ENCODE peak calls at places on chromosomes 13 and 19, in five cellular contexts. I is GM04504; W is hippocampal formation; J is germinal center; Q is activated naive CD4-positive, alpha-beta T cell treated with anti-CD3 and anti-CD28 coated beads for 36 hours. L is an unnamed sample.

GRCh38 chr19:50330365-50331078 is 1.3 kb upstream of the KCNC3 start:
- DNase-seq in W (peak), I (no peak), Q (peak), J (peak), L (peak)

GRCh38 chr19:50564229-50565105 is 3.8 kb downstream of the LRRC4B start:
- DNase-seq in J (no peak), W (no peak), Q (no peak), I (no peak), L (no peak)

GRCh38 chr19:35294328-35294727 is 2.4 kb downstream of the MAG start:
- DNase-seq in J (no peak), I (no peak), W (no peak), Q (no peak), L (no peak)

GRCh38 chr19:18777156-18777724 is 13.9 kb downstream of the COMP start:
- DNase-seq in Q (no peak), J (no peak), I (no peak), W (no peak), L (no peak)

GRCh38 chr19:35995655-35995993 is 636 bp downstream of the SDHAF1 start:
- DNase-seq in Q (peak), J (no peak), I (no peak), W (no peak), L (peak)

GRCh38 chr13:111908981-111909380 is 158.0 kb upstream of the SOX1 start:
- DNase-seq in Q (no peak), W (no peak), I (no peak), J (no peak), L (no peak)

GRCh38 chr13:101691326-101691725 is 238.9 kb downstream of the ITGBL1 start:
- DNase-seq in Q (no peak), W (no peak), I (peak), J (no peak), L (no peak)

GRCh38 chr19:45824041-45824471 is 8.9 kb upstream of the RSPH6A start:
- DNase-seq in I (no peak), Q (no peak), J (no peak), W (no peak), L (no peak)

GRCh38 chr19:31185261-31185660 is 164.0 kb downstream of the TSHZ3 start:
- DNase-seq in Q (no peak), W (no peak), J (no peak), I (no peak), L (no peak)

GRCh38 chr13:27980280-27980998 is 8.1 kb downstream of the URAD start:
- DNase-seq in I (no peak), W (no peak), Q (no peak), J (no peak), L (no peak)

GRCh38 chr13:93328943-93329342 is 102.3 kb downstream of the GPC6 start:
- DNase-seq in I (no peak), J (no peak), W (no peak), Q (no peak), L (no peak)

GRCh38 chr13:46866150-46866549 is 30.7 kb downstream of the HTR2A start:
- DNase-seq in W (no peak), I (peak), J (no peak), Q (peak), L (peak)

GRCh38 chr19:18833849-18834643 is 2.3 kb downstream of the UPF1 start:
- DNase-seq in W (no peak), Q (no peak), J (no peak), I (no peak), L (no peak)

L was measured in GM12865.